ENCODE peak calls at places on chromosomes 6 and 20, in five cellular contexts. F is mucosa of descending colon, W is astrocyte, S is tibial nerve, L is cardiac fibroblast. C is an unnamed sample.

GRCh38 chr6:89162047-89162371 is 16.2 kb downstream of the PM20D2 start:
- DNase-seq in L (no peak), F (no peak), W (no peak), S (no peak), C (peak; percentile 38)

GRCh38 chr6:119174879-119175817 is 96.7 kb upstream of the FAM184A start:
- DNase-seq in S (no peak), W (peak; percentile 20), L (peak; percentile 27), F (no peak), C (no peak)

GRCh38 chr6:11711994-11712698 is 66.5 kb downstream of the ADTRP start:
- DNase-seq in F (no peak), L (no peak), W (peak; percentile 22), S (no peak), C (no peak)

GRCh38 chr20:59972037-59972801 is 14.0 kb downstream of the CDH26 start:
- DNase-seq in S (no peak), F (no peak), L (no peak), W (no peak), C (no peak)

GRCh38 chr20:47568019-47568418 is 66.3 kb downstream of the NCOA3 start:
- DNase-seq in L (peak; percentile 82), W (peak; percentile 99), S (no peak), F (no peak), C (peak; percentile 68)

GRCh38 chr6:39347201-39347600 is 24.7 kb upstream of the KCNK16 start:
- DNase-seq in W (no peak), L (no peak), F (no peak), S (no peak), C (no peak)

GRCh38 chr20:20092852-20093251 is 40.5 kb downstream of the CFAP61 start:
- DNase-seq in L (no peak), W (no peak), F (no peak), S (no peak), C (no peak)

GRCh38 chr6:89081423-89082322 is 1.1 kb downstream of the PNRC1 start:
- DNase-seq in L (peak; percentile 98), W (peak; percentile 90), S (peak; percentile 99), F (peak; percentile 99), C (peak; percentile 88)

GRCh38 chr20:24948939-24949679 is at the start of gene CST7:
- DNase-seq in W (peak; percentile 31), L (peak; percentile 2), S (peak; percentile 36), F (peak; percentile 88), C (no peak)

GRCh38 chr6:136226027-136226673 is 24.0 kb downstream of the MTFR2 start:
- DNase-seq in F (no peak), L (peak; percentile 78), W (peak; percentile 24), S (peak; percentile 75), C (no peak)

GRCh38 chr20:60224914-60225313 is 266.7 kb downstream of the CDH26 start:
- DNase-seq in W (no peak), L (peak; percentile 39), S (no peak), F (no peak), C (no peak)

GRCh38 chr20:31517373-31517772 is 3.1 kb downstream of the HM13 start:
- DNase-seq in F (no peak), S (peak; percentile 49), W (peak; percentile 55), L (peak; percentile 60), C (peak; percentile 28)

GRCh38 chr6:13538084-13538483 is 36.3 kb upstream of the SIRT5 start:
- DNase-seq in W (peak; percentile 39), L (peak; percentile 77), F (no peak), S (no peak), C (no peak)

GRCh38 chr20:39865446-39865845 is 823.6 kb downstream of the MAFB start:
- DNase-seq in S (no peak), W (no peak), L (no peak), F (no peak), C (no peak)

GRCh38 chr6:88666906-88667305 is 296.5 kb downstream of the RNGTT start:
- DNase-seq in L (no peak), F (no peak), W (no peak), S (no peak), C (no peak)

GRCh38 chr20:35640724-35641123 is 24.0 kb downstream of the CPNE1 start:
- DNase-seq in S (no peak), L (no peak), F (no peak), W (no peak), C (no peak)

GRCh38 chr20:57435498-57436222 is 44.5 kb downstream of the RBM38 start:
- DNase-seq in L (peak; percentile 20), S (no peak), W (peak; percentile 36), F (peak; percentile 83), C (no peak)

GRCh38 chr20:36179170-36179945 is 24.8 kb downstream of the EPB41L1 start:
- DNase-seq in L (no peak), S (no peak), W (no peak), F (no peak), C (no peak)

GRCh38 chr6:99521557-99522286 is 6.5 kb upstream of the USP45 start:
- DNase-seq in F (no peak), W (peak; percentile 43), S (no peak), L (peak; percentile 79), C (peak; percentile 19)

GRCh38 chr20:24027229-24027628 is 38.6 kb upstream of the GGTLC1 start:
- DNase-seq in W (no peak), S (peak; percentile 68), F (peak; percentile 73), L (peak; percentile 58), C (no peak)

GRCh38 chr6:34246249-34246562 is 2.6 kb downstream of the SMIM29 start:
- DNase-seq in L (no peak), W (no peak), F (no peak), S (no peak), C (no peak)

GRCh38 chr6:5012531-5012930 is 8.7 kb upstream of the RPP40 start:
- DNase-seq in S (no peak), F (no peak), L (peak; percentile 17), W (peak; percentile 11), C (no peak)

GRCh38 chr6:34223964-34224940 is 12.4 kb upstream of the HMGA1 start:
- DNase-seq in F (peak; percentile 96), W (peak; percentile 83), L (peak; percentile 96), S (peak; percentile 85), C (peak; percentile 75)

GRCh38 chr20:48295445-48295903 is 510.2 kb upstream of the SULF2 start:
- DNase-seq in S (peak; percentile 17), L (peak; percentile 97), F (no peak), W (peak; percentile 98), C (peak; percentile 90)

GRCh38 chr20:19975901-19976300 is 41.3 kb upstream of the NAA20 start:
- DNase-seq in F (no peak), W (peak; percentile 36), L (peak; percentile 46), S (no peak), C (no peak)

GRCh38 chr6:107600936-107601335 is 111.0 kb downstream of the SOBP start:
- DNase-seq in S (peak; percentile 13), L (peak; percentile 80), F (no peak), W (peak; percentile 83), C (peak; percentile 86)

GRCh38 chr6:125985522-125985921 is 818 bp upstream of the TRMT11 start:
- DNase-seq in S (no peak), W (no peak), F (no peak), L (no peak), C (no peak)
- H3K4me3 ChIP-seq in S (peak overlapping the region; percentile 93), W (peak overlapping the region; percentile 85), F (no peak overlapping the region), L (peak overlapping the region; percentile 96), C (peak overlapping the region; percentile 97)

GRCh38 chr20:16007978-16008377 is 565.3 kb downstream of the KIF16B start:
- DNase-seq in L (no peak), W (no peak), F (no peak), S (no peak), C (no peak)
- TF ChIP-seq CTCF in L (no peak), W (no peak), F (no peak), S (no peak), C (no peak)

GRCh38 chr20:62643521-62644043 is 1.3 kb downstream of the SLCO4A1 start:
- DNase-seq in W (peak; percentile 8), F (no peak), S (no peak), L (no peak), C (no peak)

GRCh38 chr20:62644044-62644795 is 1.9 kb downstream of the SLCO4A1 start:
- DNase-seq in F (peak; percentile 89), L (no peak), S (no peak), W (no peak), C (no peak)

GRCh38 chr20:62645613-62646012 is 3.3 kb downstream of the SLCO4A1 start:
- DNase-seq in W (no peak), L (no peak), S (no peak), F (no peak), C (no peak)

GRCh38 chr20:62646851-62647520 is 4.7 kb downstream of the SLCO4A1 start:
- DNase-seq in W (no peak), S (no peak), F (peak; percentile 84), L (no peak), C (no peak)

DNA sequence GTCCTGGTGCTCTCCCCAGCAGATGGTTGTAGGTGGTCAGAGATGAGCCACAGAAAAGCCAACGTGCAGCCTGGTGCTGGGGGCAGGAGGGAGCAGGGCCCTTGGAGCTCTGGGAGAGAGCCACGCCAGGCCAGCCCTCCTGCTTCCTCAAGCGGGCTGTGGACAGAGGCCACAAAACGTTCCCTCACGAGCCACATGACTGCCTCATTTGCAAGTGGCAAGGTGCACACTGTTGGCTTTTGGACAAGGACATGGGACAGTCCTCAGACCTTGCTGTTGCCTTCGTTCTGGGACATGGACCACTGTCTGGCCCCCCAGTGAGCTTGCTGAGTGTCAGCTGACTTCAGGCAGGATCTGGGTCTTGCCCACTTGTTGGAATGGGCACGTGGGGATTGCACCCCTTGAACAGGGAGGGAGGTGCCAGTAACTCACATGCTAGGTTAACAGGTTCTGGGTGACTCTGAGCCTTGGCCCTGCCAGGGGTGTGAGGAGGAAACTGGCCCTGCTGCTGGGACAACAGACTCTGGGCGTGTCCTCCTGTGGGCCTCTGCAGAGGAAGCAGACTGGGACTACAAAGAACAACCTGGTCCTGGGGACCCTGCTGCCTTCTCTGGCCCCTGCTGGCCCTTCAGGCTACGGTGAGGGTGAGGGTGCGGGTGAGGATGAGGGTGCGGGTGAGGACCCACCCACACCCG is 2.6 kb downstream of the SLCO4A1 start:
- DNase-seq in L (no peak), S (no peak), F (peak; percentile 89), W (no peak), C (no peak)
- H3K4me3 ChIP-seq in L (no peak overlapping the region), S (peak overlapping the region; percentile 61), F (no peak overlapping the region), W (no peak overlapping the region), C (no peak overlapping the region)

GRCh38 chr6:169838291-169839028 is 87.0 kb downstream of the ERMARD start:
- DNase-seq in W (no peak), S (no peak), L (no peak), F (no peak), C (no peak)
- TF ChIP-seq CTCF in W (no peak), S (no peak), L (no peak), F (no peak), C (no peak)

GRCh38 chr20:50518270-50518721 is 8.1 kb downstream of the PTPN1 start:
- DNase-seq in F (no peak), W (peak; percentile 70), S (no peak), L (peak; percentile 69), C (no peak)
- H3K4me3 ChIP-seq in F (no peak overlapping the region), W (peak overlapping the region; percentile 37), S (no peak overlapping the region), L (no peak overlapping the region), C (no peak overlapping the region)